ENCODE peak calls at places on chromosomes 7 and 10, in five cellular contexts. One of them, this sample, is unnamed.

GRCh38 chr7:44622342-44623151 is 16.1 kb downstream of the OGDH start:
- DNase-seq in coronary artery: no peak
- DNase-seq in heart right ventricle: no peak
- DNase-seq in body of pancreas: no peak
- DNase-seq in spleen: no peak
- DNase-seq in this sample: no peak

GRCh38 chr10:93309062-93309461 is 173.1 kb downstream of the MYOF start:
- DNase-seq in body of pancreas: no peak
- DNase-seq in spleen: no peak
- DNase-seq in coronary artery: no peak
- DNase-seq in heart right ventricle: no peak
- DNase-seq in this sample: no peak

GRCh38 chr10:60662917-60663614 is 115.2 kb upstream of the CDK1 start:
- DNase-seq in spleen: no peak
- DNase-seq in heart right ventricle: no peak
- DNase-seq in body of pancreas: no peak
- DNase-seq in coronary artery: no peak
- DNase-seq in this sample: no peak

GRCh38 chr7:116173051-116174028 is 37.0 kb upstream of the TES start:
- DNase-seq in spleen: no peak
- DNase-seq in body of pancreas: no peak
- DNase-seq in coronary artery: no peak
- DNase-seq in heart right ventricle: no peak
- DNase-seq in this sample: peak; percentile 52

GRCh38 chr7:43701929-43702328 is 27.4 kb downstream of the COA1 start:
- DNase-seq in body of pancreas: no peak
- DNase-seq in coronary artery: no peak
- DNase-seq in heart right ventricle: no peak
- DNase-seq in spleen: no peak
- DNase-seq in this sample: no peak

GRCh38 chr10:48279081-48279751 is 4.7 kb upstream of the FRMPD2 start:
- DNase-seq in body of pancreas: no peak
- DNase-seq in coronary artery: no peak
- DNase-seq in spleen: no peak
- DNase-seq in heart right ventricle: no peak
- DNase-seq in this sample: no peak

GRCh38 chr7:132475669-132476116 is 100.6 kb downstream of the PLXNA4 start:
- DNase-seq in coronary artery: no peak
- DNase-seq in body of pancreas: no peak
- DNase-seq in heart right ventricle: no peak
- DNase-seq in spleen: no peak
- DNase-seq in this sample: no peak

GRCh38 chr10:90742189-90742588 is 115.7 kb downstream of the HTR7 start:
- DNase-seq in coronary artery: no peak
- DNase-seq in heart right ventricle: no peak
- DNase-seq in spleen: no peak
- DNase-seq in body of pancreas: no peak
- DNase-seq in this sample: no peak

GRCh38 chr7:23332881-23333612 is 33.9 kb downstream of the MALSU1 start:
- DNase-seq in heart right ventricle: peak; percentile 21
- DNase-seq in spleen: no peak
- DNase-seq in coronary artery: no peak
- DNase-seq in body of pancreas: no peak
- DNase-seq in this sample: no peak

GRCh38 chr7:102410123-102410522 is 14.0 kb downstream of the PRKRIP1 start:
- DNase-seq in spleen: no peak
- DNase-seq in coronary artery: no peak
- DNase-seq in body of pancreas: no peak
- DNase-seq in heart right ventricle: no peak
- DNase-seq in this sample: no peak

GRCh38 chr7:94335586-94335985 is 59.1 kb upstream of the COL1A2 start:
- DNase-seq in heart right ventricle: no peak
- DNase-seq in body of pancreas: no peak
- DNase-seq in coronary artery: no peak
- DNase-seq in spleen: no peak
- DNase-seq in this sample: no peak

GRCh38 chr10:69215405-69216176 is 4.5 kb upstream of the HKDC1 start:
- DNase-seq in spleen: no peak
- DNase-seq in body of pancreas: no peak
- DNase-seq in coronary artery: no peak
- DNase-seq in heart right ventricle: no peak
- DNase-seq in this sample: no peak

GRCh38 chr7:45579386-45579785 is 5.2 kb downstream of the ADCY1 start:
- DNase-seq in heart right ventricle: no peak
- DNase-seq in coronary artery: no peak
- DNase-seq in body of pancreas: no peak
- DNase-seq in spleen: peak; percentile 57
- DNase-seq in this sample: no peak

GRCh38 chr7:84971360-84971759 is 215.5 kb downstream of the SEMA3D start:
- DNase-seq in spleen: no peak
- DNase-seq in coronary artery: no peak
- DNase-seq in body of pancreas: no peak
- DNase-seq in heart right ventricle: no peak
- DNase-seq in this sample: no peak

GRCh38 chr10:1670541-1671365 is 66.6 kb downstream of the ADARB2 start:
- DNase-seq in body of pancreas: no peak
- DNase-seq in heart right ventricle: no peak
- DNase-seq in coronary artery: no peak
- DNase-seq in spleen: peak; percentile 73
- DNase-seq in this sample: no peak

GRCh38 chr7:16598015-16598414 is 47.5 kb downstream of the ANKMY2 start:
- DNase-seq in spleen: no peak
- DNase-seq in body of pancreas: no peak
- DNase-seq in heart right ventricle: no peak
- DNase-seq in coronary artery: no peak
- DNase-seq in this sample: no peak

GRCh38 chr10:102167861-102168260 is 15.7 kb downstream of the NOLC1 start:
- DNase-seq in body of pancreas: no peak
- DNase-seq in coronary artery: no peak
- DNase-seq in spleen: no peak
- DNase-seq in heart right ventricle: no peak
- DNase-seq in this sample: no peak

GRCh38 chr10:52883996-52884871 is 111.7 kb upstream of the MBL2 start:
- DNase-seq in body of pancreas: peak; percentile 51
- DNase-seq in heart right ventricle: no peak
- DNase-seq in spleen: no peak
- DNase-seq in coronary artery: no peak
- DNase-seq in this sample: peak; percentile 39

GRCh38 chr10:49081532-49082275 is 33.6 kb downstream of the VSTM4 start:
- DNase-seq in body of pancreas: no peak
- DNase-seq in spleen: no peak
- DNase-seq in heart right ventricle: peak; percentile 67
- DNase-seq in coronary artery: no peak
- DNase-seq in this sample: no peak

GRCh38 chr10:105964009-105964408 is 1200.5 kb downstream of the SORCS1 start:
- DNase-seq in body of pancreas: no peak
- DNase-seq in coronary artery: no peak
- DNase-seq in spleen: no peak
- DNase-seq in heart right ventricle: no peak
- DNase-seq in this sample: no peak

GRCh38 chr7:138982204-138982623 is 1.0 kb upstream of the KIAA1549 start:
- DNase-seq in spleen: no peak
- DNase-seq in heart right ventricle: no peak
- DNase-seq in body of pancreas: no peak
- DNase-seq in coronary artery: no peak
- DNase-seq in this sample: no peak

GRCh38 chr10:77599651-77600050 is 38.0 kb downstream of the KCNMA1 start:
- DNase-seq in spleen: peak; percentile 24
- DNase-seq in heart right ventricle: no peak
- DNase-seq in coronary artery: no peak
- DNase-seq in body of pancreas: no peak
- DNase-seq in this sample: no peak

GRCh38 chr10:8404721-8405120 is 350.2 kb downstream of the GATA3 start:
- DNase-seq in coronary artery: no peak
- DNase-seq in heart right ventricle: no peak
- DNase-seq in body of pancreas: no peak
- DNase-seq in spleen: no peak
- DNase-seq in this sample: no peak

GRCh38 chr10:90665905-90666662 is 191.8 kb downstream of the HTR7 start:
- DNase-seq in heart right ventricle: no peak
- DNase-seq in coronary artery: no peak
- DNase-seq in spleen: no peak
- DNase-seq in body of pancreas: no peak
- DNase-seq in this sample: no peak

GRCh38 chr7:4237296-4238235 is 444.5 kb upstream of the FOXK1 start:
- DNase-seq in coronary artery: no peak
- DNase-seq in heart right ventricle: no peak
- DNase-seq in spleen: peak; percentile 56
- DNase-seq in body of pancreas: no peak
- DNase-seq in this sample: no peak

GRCh38 chr10:62166331-62167154 is 102.1 kb downstream of the RTKN2 start:
- DNase-seq in spleen: no peak
- DNase-seq in heart right ventricle: no peak
- DNase-seq in coronary artery: no peak
- DNase-seq in body of pancreas: no peak
- DNase-seq in this sample: peak; percentile 43

GRCh38 chr7:109879429-109879828 is 1211.5 kb upstream of the LRRN3 start:
- DNase-seq in coronary artery: no peak
- DNase-seq in spleen: no peak
- DNase-seq in heart right ventricle: no peak
- DNase-seq in body of pancreas: no peak
- DNase-seq in this sample: no peak

GRCh38 chr7:80498481-80499349 is 13.1 kb downstream of the GNAT3 start:
- DNase-seq in heart right ventricle: no peak
- DNase-seq in body of pancreas: no peak
- DNase-seq in coronary artery: no peak
- DNase-seq in spleen: no peak
- DNase-seq in this sample: no peak

GRCh38 chr10:26527018-26527417 is 88.9 kb downstream of the APBB1IP start:
- DNase-seq in body of pancreas: no peak
- DNase-seq in spleen: no peak
- DNase-seq in coronary artery: no peak
- DNase-seq in heart right ventricle: no peak
- DNase-seq in this sample: no peak

GRCh38 chr10:71957546-71958275 is 6.5 kb upstream of the CHST3 start:
- DNase-seq in heart right ventricle: no peak
- DNase-seq in coronary artery: no peak
- DNase-seq in body of pancreas: no peak
- DNase-seq in spleen: no peak
- DNase-seq in this sample: no peak
- TF ChIP-seq CTCF in heart right ventricle: no peak
- TF ChIP-seq CTCF in coronary artery: no peak
- TF ChIP-seq CTCF in body of pancreas: no peak
- TF ChIP-seq CTCF in spleen: no peak
- TF ChIP-seq CTCF in this sample: peak; percentile 19

GRCh38 chr10:79095316-79095715 is 26.6 kb downstream of the ZMIZ1 start:
- DNase-seq in spleen: no peak
- DNase-seq in heart right ventricle: no peak
- DNase-seq in coronary artery: no peak
- DNase-seq in body of pancreas: no peak
- DNase-seq in this sample: no peak

GRCh38 chr10:79092292-79092896 is 23.6 kb downstream of the ZMIZ1 start:
- DNase-seq in heart right ventricle: no peak
- DNase-seq in body of pancreas: no peak
- DNase-seq in spleen: no peak
- DNase-seq in coronary artery: no peak
- DNase-seq in this sample: no peak

GRCh38 chr10:79093658-79094411 is 25.1 kb downstream of the ZMIZ1 start:
- DNase-seq in spleen: no peak
- DNase-seq in body of pancreas: peak; percentile 77
- DNase-seq in coronary artery: no peak
- DNase-seq in heart right ventricle: peak; percentile 43
- DNase-seq in this sample: no peak

GRCh38 chr10:79096514-79096913 is 27.7 kb downstream of the ZMIZ1 start:
- DNase-seq in body of pancreas: no peak
- DNase-seq in spleen: no peak
- DNase-seq in heart right ventricle: no peak
- DNase-seq in coronary artery: no peak
- DNase-seq in this sample: no peak

DNA sequence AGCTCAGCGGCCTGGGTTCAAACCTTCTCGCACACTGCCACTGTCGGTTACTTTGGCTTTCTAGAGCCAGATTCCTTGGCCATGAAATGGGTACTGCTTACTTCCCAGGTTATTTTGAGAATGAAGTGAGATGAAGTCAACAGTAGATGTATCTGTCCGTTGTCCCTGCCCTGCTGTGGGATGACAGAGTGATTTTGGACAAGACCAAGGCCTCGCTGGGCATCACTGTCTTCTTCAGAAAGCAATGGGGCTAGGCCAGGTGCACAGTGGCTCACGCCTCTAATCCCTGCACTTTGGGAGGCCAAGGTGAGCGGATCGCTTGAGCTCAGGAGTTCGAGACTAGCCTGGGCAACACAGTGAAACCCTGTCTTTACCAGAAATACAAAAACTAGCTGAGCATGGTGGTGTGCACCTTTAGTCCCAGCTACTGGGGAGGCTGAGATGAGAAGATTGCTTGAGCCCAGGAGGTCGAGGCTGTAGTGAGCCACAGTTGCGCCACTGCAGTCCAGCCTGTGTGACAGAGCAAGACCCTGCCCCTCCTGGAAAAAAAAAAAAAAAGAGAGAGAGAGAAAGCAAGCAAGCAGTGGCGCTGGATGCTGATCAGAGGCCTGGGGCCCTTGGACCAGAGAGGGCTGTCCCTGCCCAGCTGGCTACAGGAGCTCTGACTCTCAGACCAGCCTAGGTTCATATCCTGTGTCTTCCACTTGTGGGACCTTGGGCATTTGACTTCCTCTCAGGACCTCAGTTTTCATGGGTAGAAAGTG is 25.8 kb downstream of the ZMIZ1 start:
- DNase-seq in spleen: no peak
- DNase-seq in body of pancreas: no peak
- DNase-seq in coronary artery: no peak
- DNase-seq in heart right ventricle: no peak
- DNase-seq in this sample: no peak
- H3K27ac ChIP-seq in spleen: peak overlapping the region; percentile 70
- H3K27ac ChIP-seq in body of pancreas: peak overlapping the region; percentile 83
- H3K27ac ChIP-seq in coronary artery: peak overlapping the region; percentile 42
- H3K27ac ChIP-seq in heart right ventricle: peak overlapping the region; percentile 85
- H3K27ac ChIP-seq in this sample: peak overlapping the region; percentile 68

GRCh38 chr7:106978425-106979386 is 65.8 kb upstream of the PRKAR2B start:
- DNase-seq in body of pancreas: no peak
- DNase-seq in spleen: no peak
- DNase-seq in heart right ventricle: no peak
- DNase-seq in coronary artery: peak; percentile 31
- DNase-seq in this sample: no peak
- TF ChIP-seq CTCF in body of pancreas: no peak
- TF ChIP-seq CTCF in spleen: no peak
- TF ChIP-seq CTCF in heart right ventricle: no peak
- TF ChIP-seq CTCF in coronary artery: no peak
- TF ChIP-seq CTCF in this sample: peak; percentile 31

GRCh38 chr7:64904008-64904407 is 935 bp downstream of the ZNF273 start:
- DNase-seq in body of pancreas: no peak
- DNase-seq in spleen: no peak
- DNase-seq in coronary artery: no peak
- DNase-seq in heart right ventricle: no peak
- DNase-seq in this sample: no peak

GRCh38 chr7:64905133-64905532 is 2.1 kb downstream of the ZNF273 start:
- DNase-seq in heart right ventricle: no peak
- DNase-seq in coronary artery: no peak
- DNase-seq in body of pancreas: no peak
- DNase-seq in spleen: no peak
- DNase-seq in this sample: no peak

GRCh38 chr7:64905547-64905946 is 2.5 kb downstream of the ZNF273 start:
- DNase-seq in body of pancreas: no peak
- DNase-seq in heart right ventricle: no peak
- DNase-seq in coronary artery: no peak
- DNase-seq in spleen: no peak
- DNase-seq in this sample: no peak

GRCh38 chr7:64908358-64908757 is 5.3 kb downstream of the ZNF273 start:
- DNase-seq in heart right ventricle: no peak
- DNase-seq in body of pancreas: no peak
- DNase-seq in coronary artery: no peak
- DNase-seq in spleen: no peak
- DNase-seq in this sample: no peak

GRCh38 chr7:64907641-64908326 is 4.7 kb downstream of the ZNF273 start:
- DNase-seq in heart right ventricle: no peak
- DNase-seq in body of pancreas: no peak
- DNase-seq in spleen: no peak
- DNase-seq in coronary artery: no peak
- DNase-seq in this sample: no peak
- H3K27ac ChIP-seq in heart right ventricle: no peak overlapping the region
- H3K27ac ChIP-seq in body of pancreas: no peak overlapping the region
- H3K27ac ChIP-seq in spleen: no peak overlapping the region
- H3K27ac ChIP-seq in coronary artery: no peak overlapping the region
- H3K27ac ChIP-seq in this sample: no peak overlapping the region